ENCODE peak calls at places on chromosomes 1 and 21, in five cellular contexts. T, P, X, G and A are unnamed samples.

GRCh38 chr1:206490643-206491421 is 16.5 kb upstream of the RASSF5 start:
- DNase-seq in P (no peak), G (no peak), T (no peak), X (no peak), A (no peak)

GRCh38 chr1:29808141-29808995 is 572.0 kb downstream of the PTPRU start:
- DNase-seq in X (peak), G (no peak), T (no peak), P (no peak), A (no peak)

GRCh38 chr1:40665335-40666171 is at the start of gene RIMS3:
- DNase-seq in T (peak), P (peak), X (peak), G (peak), A (peak)

GRCh38 chr1:48236716-48237470 is 14.4 kb downstream of the SLC5A9 start:
- DNase-seq in G (no peak), X (no peak), T (peak), P (no peak), A (no peak)

GRCh38 chr1:193747579-193747978 is 561.2 kb upstream of the B3GALT2 start:
- DNase-seq in X (no peak), P (no peak), G (no peak), T (no peak), A (no peak)

GRCh38 chr1:218553197-218553596 is 208.1 kb downstream of the TGFB2 start:
- DNase-seq in T (no peak), P (no peak), G (no peak), X (no peak), A (no peak)

GRCh38 chr21:42837421-42838211 is 41.7 kb downstream of the WDR4 start:
- DNase-seq in G (no peak), T (peak), P (peak), X (peak), A (no peak)

GRCh38 chr21:44757731-44758130 is 43.9 kb downstream of the UBE2G2 start:
- DNase-seq in P (no peak), G (no peak), X (peak), T (no peak), A (no peak)

GRCh38 chr1:48036693-48037386 is 39.7 kb upstream of the TRABD2B start:
- DNase-seq in T (no peak), G (no peak), P (no peak), X (no peak), A (no peak)

GRCh38 chr1:29245876-29246275 is 9.6 kb downstream of the PTPRU start:
- DNase-seq in T (no peak), X (no peak), G (no peak), P (no peak), A (no peak)

GRCh38 chr1:100232156-100232555 is 17.5 kb downstream of the DBT start:
- DNase-seq in X (no peak), T (no peak), G (no peak), P (no peak), A (no peak)